ENCODE peak calls at places on chromosome 1, in ten cellular contexts. W is IMR-90, F is sigmoid colon, V is esophagus squamous epithelium, G is suprapubic skin, X is transverse colon, Q is stomach, T is Peyer's patch, L is breast epithelium, Y is tibial nerve. I is an unnamed sample.
A peak's percentile ranks its signal among the peaks of the same experiment; 100 is the strongest.

GRCh38 chr1:50271968-50272578 is 151.2 kb downstream of the DMRTA2 start:
- DNase-seq in F (no peak), L (no peak), W (no peak), X (peak; percentile 40), Y (peak; percentile 16), Q (peak; percentile 29), T (no peak), V (no peak), G (no peak), I (no peak)

GRCh38 chr1:154970631-154971340 is at the start of gene SHC1:
- DNase-seq in G (peak; percentile 97), Q (peak; percentile 83), F (peak; percentile 99), V (peak; percentile 38), W (peak; percentile 92), T (peak; percentile 48), Y (peak; percentile 93), L (peak; percentile 95), X (peak; percentile 89), I (peak; percentile 97)

GRCh38 chr1:90412563-90412962 is 304.5 kb downstream of the BARHL2 start:
- DNase-seq in Y (no peak), X (no peak), F (no peak), T (no peak), L (no peak), W (no peak), G (no peak), Q (no peak), V (no peak), I (no peak)

GRCh38 chr1:35047188-35047858 is 15.6 kb upstream of the ZMYM6 start:
- DNase-seq in F (no peak), T (no peak), X (no peak), G (no peak), Y (no peak), V (no peak), Q (no peak), W (peak; percentile 95), L (no peak), I (no peak)

GRCh38 chr1:234599617-234600417 is 10.2 kb downstream of the IRF2BP2 start:
- DNase-seq in W (peak; percentile 82), G (peak; percentile 92), L (peak; percentile 80), Y (peak; percentile 71), X (peak; percentile 92), Q (peak; percentile 89), T (peak; percentile 81), V (peak; percentile 63), F (peak; percentile 95), I (peak; percentile 88)

GRCh38 chr1:218361298-218362065 is 16.3 kb downstream of the TGFB2 start:
- DNase-seq in Q (no peak), L (no peak), Y (no peak), F (no peak), W (peak; percentile 80), T (no peak), G (no peak), X (no peak), V (no peak), I (no peak)

GRCh38 chr1:65001238-65001792 is 35.0 kb upstream of the JAK1 start:
- DNase-seq in W (peak; percentile 68), G (peak; percentile 91), L (peak; percentile 44), Y (peak; percentile 50), F (peak; percentile 87), T (peak; percentile 77), X (peak; percentile 72), V (peak; percentile 33), Q (peak; percentile 55), I (peak; percentile 40)

GRCh38 chr1:200526709-200527612 is 93.6 kb downstream of the KIF14 start:
- DNase-seq in Y (no peak), Q (no peak), G (no peak), W (peak; percentile 41), X (no peak), V (no peak), L (no peak), F (no peak), T (no peak), I (no peak)

GRCh38 chr1:18261891-18262290 is 154.3 kb downstream of the IGSF21 start:
- DNase-seq in L (no peak), W (no peak), F (no peak), G (no peak), T (no peak), X (no peak), Q (no peak), Y (no peak), V (no peak), I (no peak)

GRCh38 chr1:159341736-159342135 is 39.6 kb downstream of the FCER1A start:
- DNase-seq in Y (no peak), G (no peak), W (no peak), F (no peak), X (no peak), T (no peak), V (no peak), L (no peak), Q (no peak), I (no peak)
- TF ChIP-seq POLR2A in Y (no peak), G (no peak), W (no peak), F (no peak), X (no peak), T (no peak), V (no peak), L (no peak), Q (no peak), I (no peak)

GRCh38 chr1:201565024-201565730 is 26.2 kb downstream of the NAV1 start:
- DNase-seq in F (peak; percentile 86), Y (no peak), X (no peak), L (peak; percentile 74), G (peak; percentile 73), V (no peak), T (no peak), Q (no peak), W (no peak), I (no peak)
- H3K4me1 ChIP-seq in F (peaks cover 43% of the 10 kb centered on the region), Y (peaks cover 76% of the 10 kb centered on the region), X (no peaks in the 10 kb centered on the region), L (peaks cover 8% of the 10 kb centered on the region), G (peaks cover 26% of the 10 kb centered on the region), V (peaks cover 63% of the 10 kb centered on the region), T (no peaks in the 10 kb centered on the region), Q (peaks cover 11% of the 10 kb centered on the region), W (peaks cover 27% of the 10 kb centered on the region), I (no peaks in the 10 kb centered on the region)

GRCh38 chr1:23704834-23705495 is 13.4 kb downstream of the RPL11 start:
- DNase-seq in X (no peak), V (no peak), Y (no peak), T (no peak), G (no peak), F (no peak), L (no peak), Q (peak; percentile 35), W (no peak), I (no peak)

GRCh38 chr1:23699280-23700179 is 7.9 kb downstream of the RPL11 start:
- DNase-seq in X (no peak), G (no peak), Q (no peak), L (no peak), Y (no peak), T (no peak), F (no peak), W (no peak), V (no peak), I (no peak)

GRCh38 chr1:23698466-23698865 is 6.9 kb downstream of the RPL11 start:
- DNase-seq in V (no peak), F (no peak), Q (no peak), X (no peak), Y (no peak), T (no peak), W (no peak), L (no peak), G (no peak), I (no peak)

GRCh38 chr1:23701996-23702395 is 10.4 kb downstream of the RPL11 start:
- DNase-seq in Q (no peak), L (no peak), V (no peak), F (no peak), Y (no peak), G (no peak), X (no peak), T (no peak), W (no peak), I (peak; percentile 23)

DNA sequence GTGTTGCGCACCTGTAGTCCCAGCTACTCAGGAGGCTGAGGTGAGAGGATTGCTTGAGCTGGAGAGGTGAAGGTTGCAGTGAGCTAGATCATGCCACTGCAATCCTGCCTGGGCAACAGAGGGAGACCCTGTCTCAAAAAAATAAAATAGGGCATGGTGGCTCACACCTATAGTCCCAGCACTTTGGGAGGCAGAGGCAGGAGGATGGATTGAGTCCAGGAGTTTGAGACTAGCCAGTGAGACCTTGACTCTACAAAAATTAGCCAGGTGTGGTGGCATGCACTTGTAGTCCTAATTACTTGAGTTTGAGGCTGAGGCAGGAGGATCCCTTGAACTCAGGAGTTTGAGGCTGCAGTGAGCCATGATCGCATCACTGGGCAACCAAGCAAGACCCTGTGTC is 9.7 kb downstream of the RPL11 start:
- DNase-seq in V (no peak), F (no peak), Q (no peak), L (no peak), W (no peak), Y (no peak), X (no peak), G (no peak), T (no peak), I (no peak)
- TF ChIP-seq POLR2A in V (no peak), F (no peak), Q (no peak), L (no peak), W (no peak), Y (no peak), X (no peak), G (no peak), T (no peak), I (no peak)

GRCh38 chr1:197911857-197912696 is 5.1 kb upstream of the LHX9 start:
- DNase-seq in W (no peak), Q (no peak), L (no peak), F (no peak), G (no peak), Y (no peak), X (no peak), T (no peak), V (no peak), I (peak; percentile 23)

GRCh38 chr1:197912739-197913494 is 4.3 kb upstream of the LHX9 start:
- DNase-seq in W (no peak), X (no peak), G (no peak), F (no peak), V (no peak), T (no peak), L (no peak), Y (no peak), Q (no peak), I (no peak)

GRCh38 chr1:197914510-197914909 is 2.7 kb upstream of the LHX9 start:
- DNase-seq in T (no peak), V (no peak), G (no peak), Q (no peak), X (no peak), W (no peak), F (no peak), Y (no peak), L (no peak), I (no peak)

GRCh38 chr1:197915217-197915616 is 2.0 kb upstream of the LHX9 start:
- DNase-seq in F (no peak), G (no peak), V (no peak), T (no peak), L (no peak), W (no peak), X (no peak), Y (no peak), Q (no peak), I (no peak)

GRCh38 chr1:197913495-197914276 is 3.5 kb upstream of the LHX9 start:
- DNase-seq in W (no peak), L (no peak), V (no peak), G (no peak), F (no peak), X (no peak), Y (no peak), Q (no peak), T (no peak), I (no peak)
- H3K4me1 ChIP-seq in W (peaks cover 14% of the 10 kb centered on the region), L (peaks cover 9% of the 10 kb centered on the region), V (peaks cover 90% of the 10 kb centered on the region), G (peaks cover 71% of the 10 kb centered on the region), F (peaks cover 69% of the 10 kb centered on the region), X (peaks cover 65% of the 10 kb centered on the region), Y (peaks cover 88% of the 10 kb centered on the region), Q (peaks cover 85% of the 10 kb centered on the region), T (peaks cover 22% of the 10 kb centered on the region), I (peaks cover 16% of the 10 kb centered on the region)

I was measured in ovary.